ENCODE peak calls at places on chromosomes 12 and 14, in nine cellular contexts. M, C, O, Y, I, L, E, A and X are unnamed samples.

GRCh38 chr12:82057770-82058169 is 298.6 kb upstream of the PPFIA2 start:
- DNase-seq in E (no peak), I (no peak), A (no peak), O (no peak), Y (no peak), M (peak), C (no peak), L (no peak), X (no peak)

GRCh38 chr12:68100241-68100640 is 59.3 kb downstream of the IFNG start:
- DNase-seq in M (peak), I (no peak), A (no peak), Y (no peak), O (no peak), L (no peak), E (no peak), C (no peak), X (no peak)

GRCh38 chr14:105151838-105152793 is 16.5 kb downstream of the JAG2 start:
- DNase-seq in M (no peak), I (no peak), E (peak), C (no peak), Y (no peak), A (peak), L (no peak), O (no peak), X (no peak)

GRCh38 chr14:31261859-31262739 is 54.5 kb upstream of the HECTD1 start:
- DNase-seq in E (no peak), Y (no peak), C (no peak), A (no peak), O (peak), I (peak), L (peak), M (peak), X (no peak)

GRCh38 chr14:61527325-61528100 is 167.8 kb upstream of the HIF1A start:
- DNase-seq in E (no peak), A (no peak), M (peak), C (no peak), I (no peak), L (no peak), O (no peak), Y (no peak), X (no peak)

GRCh38 chr14:103552011-103552797 is 10.3 kb downstream of the BAG5 start:
- DNase-seq in Y (no peak), O (no peak), C (no peak), E (no peak), L (no peak), I (no peak), A (no peak), M (peak), X (no peak)

GRCh38 chr14:50347521-50347920 is 35.4 kb downstream of the DMAC2L start:
- DNase-seq in Y (no peak), M (peak), E (no peak), L (no peak), A (no peak), I (no peak), C (no peak), O (no peak), X (no peak)

GRCh38 chr12:80648866-80649265 is 58.6 kb upstream of the MYF6 start:
- DNase-seq in L (no peak), C (no peak), O (no peak), M (no peak), I (no peak), A (no peak), E (no peak), Y (no peak), X (no peak)

GRCh38 chr14:93249128-93249831 is 42.2 kb downstream of the UBR7 start:
- DNase-seq in L (no peak), E (no peak), C (no peak), Y (no peak), I (no peak), A (no peak), M (no peak), O (no peak), X (no peak)

GRCh38 chr12:100675432-100675831 is 101.9 kb downstream of the GAS2L3 start:
- DNase-seq in C (no peak), L (no peak), O (peak), A (no peak), Y (no peak), E (no peak), M (no peak), I (peak), X (no peak)

GRCh38 chr14:103628221-103628683 is 759 bp upstream of the KLC1 start:
- DNase-seq in C (peak), E (peak), L (no peak), I (no peak), O (no peak), A (peak), M (peak), Y (peak), X (peak)

GRCh38 chr14:52663850-52664249 is 31.5 kb downstream of the ERO1A start:
- DNase-seq in L (no peak), O (no peak), Y (no peak), C (no peak), I (no peak), E (peak), M (no peak), A (no peak), X (no peak)

GRCh38 chr12:102681309-102681708 is 200.9 kb upstream of the IGF1 start:
- DNase-seq in I (no peak), Y (no peak), M (no peak), E (no peak), A (no peak), O (no peak), C (no peak), L (no peak), X (no peak)

GRCh38 chr14:95485222-95485819 is 31.1 kb downstream of the SYNE3 start:
- DNase-seq in C (no peak), Y (no peak), I (no peak), M (no peak), E (peak), O (no peak), A (no peak), L (no peak), X (no peak)

GRCh38 chr12:29223936-29224921 is 75.2 kb downstream of the FAR2 start:
- DNase-seq in E (no peak), A (no peak), L (no peak), Y (no peak), I (no peak), M (no peak), O (no peak), C (no peak), X (no peak)

GRCh38 chr14:52272375-52272774 is 4.9 kb downstream of the PTGDR start:
- DNase-seq in E (peak), A (no peak), L (peak), M (no peak), Y (peak), C (no peak), I (no peak), O (no peak), X (peak)

GRCh38 chr12:123934829-123935228 is 37.8 kb downstream of the CCDC92 start:
- DNase-seq in C (peak), E (peak), M (no peak), A (no peak), I (no peak), O (no peak), L (no peak), Y (no peak), X (no peak)

GRCh38 chr14:30994681-30995620 is 30.5 kb upstream of the AP4S1 start:
- DNase-seq in O (no peak), L (peak), Y (no peak), A (no peak), I (no peak), E (no peak), C (no peak), M (no peak), X (no peak)

GRCh38 chr12:84913151-84913550 is 552 bp upstream of the SLC6A15 start:
- DNase-seq in I (peak), L (no peak), E (peak), C (no peak), Y (no peak), O (no peak), A (peak), M (no peak), X (peak)

GRCh38 chr12:122004633-122005071 is 17.0 kb upstream of the BCL7A start:
- DNase-seq in Y (no peak), L (no peak), E (no peak), I (no peak), A (no peak), M (no peak), C (no peak), O (no peak), X (no peak)

GRCh38 chr12:103955811-103956514 is 9.7 kb upstream of the TDG start:
- DNase-seq in I (no peak), C (no peak), L (peak), M (no peak), Y (no peak), E (peak), A (no peak), O (peak), X (peak)

GRCh38 chr14:105075364-105076295 is 10.4 kb upstream of the GPR132 start:
- DNase-seq in O (peak), C (no peak), L (no peak), A (peak), I (no peak), E (peak), Y (peak), M (no peak), X (no peak)

GRCh38 chr14:53055003-53055402 is 98.1 kb downstream of the DDHD1 start:
- DNase-seq in I (peak), E (no peak), Y (peak), L (peak), O (peak), C (no peak), A (no peak), M (no peak), X (peak)

GRCh38 chr12:30691122-30691879 is 4.4 kb downstream of the IPO8 start:
- DNase-seq in E (no peak), A (no peak), I (peak), C (no peak), L (no peak), Y (no peak), O (no peak), M (peak), X (peak)

GRCh38 chr14:29814153-29815057 is 113.2 kb downstream of the PRKD1 start:
- DNase-seq in E (no peak), O (peak), A (no peak), I (no peak), Y (no peak), M (no peak), C (no peak), L (no peak), X (no peak)

GRCh38 chr12:113403435-113404415 is at the start of gene SDS:
- DNase-seq in M (no peak), C (no peak), A (no peak), O (no peak), L (no peak), E (peak), Y (no peak), I (no peak), X (no peak)

GRCh38 chr12:116370886-116371580 is 93.5 kb upstream of the MED13L start:
- DNase-seq in Y (no peak), E (no peak), O (no peak), M (no peak), L (no peak), A (peak), I (no peak), C (no peak), X (no peak)